ENCODE peak calls at places on chromosome 6, in seven cellular contexts. One of them, this sample, is unnamed.

GRCh38 chr6:142871910-142872331 is 73.1 kb downstream of the HIVEP2 start:
- DNase-seq in left ventricle myocardium superior: no peak
- DNase-seq in effector CD8-positive, alpha-beta T cell: peak; percentile 10
- DNase-seq in activated naive CD4-positive, alpha-beta T cell treated with anti-CD3 and anti-CD28 coated beads, Interleukin-2, amount 10 ng/mL, durations not matched to agents 7 days and 5 days: peak; percentile 54
- DNase-seq in head of caudate nucleus: no peak
- DNase-seq in epithelial cell of prostate: peak; percentile 94
- DNase-seq in heart right ventricle: no peak
- DNase-seq in this sample: no peak

GRCh38 chr6:34036357-34037069 is 109.4 kb downstream of the GRM4 start:
- DNase-seq in left ventricle myocardium superior: no peak
- DNase-seq in effector CD8-positive, alpha-beta T cell: no peak
- DNase-seq in activated naive CD4-positive, alpha-beta T cell treated with anti-CD3 and anti-CD28 coated beads, Interleukin-2, amount 10 ng/mL, durations not matched to agents 7 days and 5 days: no peak
- DNase-seq in head of caudate nucleus: no peak
- DNase-seq in epithelial cell of prostate: no peak
- DNase-seq in heart right ventricle: no peak
- DNase-seq in this sample: no peak

GRCh38 chr6:155442562-155442961 is 13.1 kb downstream of the NOX3 start:
- DNase-seq in left ventricle myocardium superior: no peak
- DNase-seq in effector CD8-positive, alpha-beta T cell: no peak
- DNase-seq in activated naive CD4-positive, alpha-beta T cell treated with anti-CD3 and anti-CD28 coated beads, Interleukin-2, amount 10 ng/mL, durations not matched to agents 7 days and 5 days: no peak
- DNase-seq in head of caudate nucleus: no peak
- DNase-seq in epithelial cell of prostate: no peak
- DNase-seq in heart right ventricle: no peak
- DNase-seq in this sample: no peak

GRCh38 chr6:168756009-168756634 is 315.1 kb downstream of the SMOC2 start:
- DNase-seq in left ventricle myocardium superior: no peak
- DNase-seq in effector CD8-positive, alpha-beta T cell: no peak
- DNase-seq in activated naive CD4-positive, alpha-beta T cell treated with anti-CD3 and anti-CD28 coated beads, Interleukin-2, amount 10 ng/mL, durations not matched to agents 7 days and 5 days: no peak
- DNase-seq in head of caudate nucleus: no peak
- DNase-seq in epithelial cell of prostate: no peak
- DNase-seq in heart right ventricle: no peak
- DNase-seq in this sample: no peak

GRCh38 chr6:135990437-135990836 is 138.9 kb downstream of the PDE7B start:
- DNase-seq in left ventricle myocardium superior: no peak
- DNase-seq in effector CD8-positive, alpha-beta T cell: no peak
- DNase-seq in activated naive CD4-positive, alpha-beta T cell treated with anti-CD3 and anti-CD28 coated beads, Interleukin-2, amount 10 ng/mL, durations not matched to agents 7 days and 5 days: no peak
- DNase-seq in head of caudate nucleus: no peak
- DNase-seq in epithelial cell of prostate: no peak
- DNase-seq in heart right ventricle: no peak
- DNase-seq in this sample: no peak

GRCh38 chr6:110341671-110342304 is 16.4 kb downstream of the METTL24 start:
- DNase-seq in left ventricle myocardium superior: no peak
- DNase-seq in effector CD8-positive, alpha-beta T cell: no peak
- DNase-seq in activated naive CD4-positive, alpha-beta T cell treated with anti-CD3 and anti-CD28 coated beads, Interleukin-2, amount 10 ng/mL, durations not matched to agents 7 days and 5 days: no peak
- DNase-seq in head of caudate nucleus: no peak
- DNase-seq in epithelial cell of prostate: no peak
- DNase-seq in heart right ventricle: no peak
- DNase-seq in this sample: no peak

GRCh38 chr6:6775074-6775473 is 186.6 kb downstream of the LY86 start:
- DNase-seq in left ventricle myocardium superior: no peak
- DNase-seq in effector CD8-positive, alpha-beta T cell: no peak
- DNase-seq in activated naive CD4-positive, alpha-beta T cell treated with anti-CD3 and anti-CD28 coated beads, Interleukin-2, amount 10 ng/mL, durations not matched to agents 7 days and 5 days: no peak
- DNase-seq in head of caudate nucleus: no peak
- DNase-seq in epithelial cell of prostate: no peak
- DNase-seq in heart right ventricle: no peak
- DNase-seq in this sample: no peak

GRCh38 chr6:105105094-105105493 is 74.7 kb downstream of the POPDC3 start:
- DNase-seq in left ventricle myocardium superior: peak; percentile 38
- DNase-seq in effector CD8-positive, alpha-beta T cell: no peak
- DNase-seq in activated naive CD4-positive, alpha-beta T cell treated with anti-CD3 and anti-CD28 coated beads, Interleukin-2, amount 10 ng/mL, durations not matched to agents 7 days and 5 days: no peak
- DNase-seq in head of caudate nucleus: no peak
- DNase-seq in epithelial cell of prostate: no peak
- DNase-seq in heart right ventricle: no peak
- DNase-seq in this sample: no peak

GRCh38 chr6:4703367-4703766 is 72.8 kb upstream of the CDYL start:
- DNase-seq in left ventricle myocardium superior: no peak
- DNase-seq in effector CD8-positive, alpha-beta T cell: no peak
- DNase-seq in activated naive CD4-positive, alpha-beta T cell treated with anti-CD3 and anti-CD28 coated beads, Interleukin-2, amount 10 ng/mL, durations not matched to agents 7 days and 5 days: no peak
- DNase-seq in head of caudate nucleus: no peak
- DNase-seq in epithelial cell of prostate: no peak
- DNase-seq in heart right ventricle: no peak
- DNase-seq in this sample: no peak

GRCh38 chr6:56949925-56950495 is 4.9 kb upstream of the BEND6 start:
- DNase-seq in left ventricle myocardium superior: no peak
- DNase-seq in effector CD8-positive, alpha-beta T cell: no peak
- DNase-seq in activated naive CD4-positive, alpha-beta T cell treated with anti-CD3 and anti-CD28 coated beads, Interleukin-2, amount 10 ng/mL, durations not matched to agents 7 days and 5 days: no peak
- DNase-seq in head of caudate nucleus: no peak
- DNase-seq in epithelial cell of prostate: no peak
- DNase-seq in heart right ventricle: no peak
- DNase-seq in this sample: no peak

GRCh38 chr6:38271081-38271480 is 368.6 kb downstream of the BTBD9 start:
- DNase-seq in left ventricle myocardium superior: no peak
- DNase-seq in effector CD8-positive, alpha-beta T cell: no peak
- DNase-seq in activated naive CD4-positive, alpha-beta T cell treated with anti-CD3 and anti-CD28 coated beads, Interleukin-2, amount 10 ng/mL, durations not matched to agents 7 days and 5 days: no peak
- DNase-seq in head of caudate nucleus: no peak
- DNase-seq in epithelial cell of prostate: no peak
- DNase-seq in heart right ventricle: no peak
- DNase-seq in this sample: no peak

GRCh38 chr6:27871919-27872633 is 40.1 kb downstream of the OR2B2 start:
- DNase-seq in left ventricle myocardium superior: peak; percentile 63
- DNase-seq in effector CD8-positive, alpha-beta T cell: peak; percentile 73
- DNase-seq in activated naive CD4-positive, alpha-beta T cell treated with anti-CD3 and anti-CD28 coated beads, Interleukin-2, amount 10 ng/mL, durations not matched to agents 7 days and 5 days: peak; percentile 89
- DNase-seq in head of caudate nucleus: no peak
- DNase-seq in epithelial cell of prostate: peak; percentile 75
- DNase-seq in heart right ventricle: peak; percentile 36
- DNase-seq in this sample: no peak

GRCh38 chr6:19380287-19380686 is 456.9 kb upstream of the ID4 start:
- DNase-seq in left ventricle myocardium superior: no peak
- DNase-seq in effector CD8-positive, alpha-beta T cell: no peak
- DNase-seq in activated naive CD4-positive, alpha-beta T cell treated with anti-CD3 and anti-CD28 coated beads, Interleukin-2, amount 10 ng/mL, durations not matched to agents 7 days and 5 days: no peak
- DNase-seq in head of caudate nucleus: no peak
- DNase-seq in epithelial cell of prostate: peak; percentile 24
- DNase-seq in heart right ventricle: no peak
- DNase-seq in this sample: no peak

GRCh38 chr6:45420909-45421699 is 43.4 kb upstream of the SUPT3H start:
- DNase-seq in left ventricle myocardium superior: no peak
- DNase-seq in effector CD8-positive, alpha-beta T cell: no peak
- DNase-seq in activated naive CD4-positive, alpha-beta T cell treated with anti-CD3 and anti-CD28 coated beads, Interleukin-2, amount 10 ng/mL, durations not matched to agents 7 days and 5 days: no peak
- DNase-seq in head of caudate nucleus: no peak
- DNase-seq in epithelial cell of prostate: no peak
- DNase-seq in heart right ventricle: no peak
- DNase-seq in this sample: no peak

GRCh38 chr6:103335412-103335811 is 1524.3 kb downstream of the HACE1 start:
- DNase-seq in left ventricle myocardium superior: no peak
- DNase-seq in effector CD8-positive, alpha-beta T cell: no peak
- DNase-seq in activated naive CD4-positive, alpha-beta T cell treated with anti-CD3 and anti-CD28 coated beads, Interleukin-2, amount 10 ng/mL, durations not matched to agents 7 days and 5 days: no peak
- DNase-seq in head of caudate nucleus: no peak
- DNase-seq in epithelial cell of prostate: no peak
- DNase-seq in heart right ventricle: no peak
- DNase-seq in this sample: no peak

GRCh38 chr6:43494321-43494720 is 15.8 kb downstream of the LRRC73 start:
- DNase-seq in left ventricle myocardium superior: no peak
- DNase-seq in effector CD8-positive, alpha-beta T cell: no peak
- DNase-seq in activated naive CD4-positive, alpha-beta T cell treated with anti-CD3 and anti-CD28 coated beads, Interleukin-2, amount 10 ng/mL, durations not matched to agents 7 days and 5 days: no peak
- DNase-seq in head of caudate nucleus: no peak
- DNase-seq in epithelial cell of prostate: no peak
- DNase-seq in heart right ventricle: no peak
- DNase-seq in this sample: no peak

GRCh38 chr6:37316071-37316470 is 37.7 kb upstream of the RNF8 start:
- DNase-seq in left ventricle myocardium superior: no peak
- DNase-seq in effector CD8-positive, alpha-beta T cell: no peak
- DNase-seq in activated naive CD4-positive, alpha-beta T cell treated with anti-CD3 and anti-CD28 coated beads, Interleukin-2, amount 10 ng/mL, durations not matched to agents 7 days and 5 days: no peak
- DNase-seq in head of caudate nucleus: no peak
- DNase-seq in epithelial cell of prostate: no peak
- DNase-seq in heart right ventricle: no peak
- DNase-seq in this sample: no peak

GRCh38 chr6:139161169-139161568 is 26.3 kb downstream of the HECA start:
- DNase-seq in left ventricle myocardium superior: no peak
- DNase-seq in effector CD8-positive, alpha-beta T cell: peak; percentile 69
- DNase-seq in activated naive CD4-positive, alpha-beta T cell treated with anti-CD3 and anti-CD28 coated beads, Interleukin-2, amount 10 ng/mL, durations not matched to agents 7 days and 5 days: peak; percentile 87
- DNase-seq in head of caudate nucleus: no peak
- DNase-seq in epithelial cell of prostate: peak; percentile 39
- DNase-seq in heart right ventricle: no peak
- DNase-seq in this sample: no peak

GRCh38 chr6:167293590-167294091 is 2.5 kb downstream of the UNC93A start:
- DNase-seq in left ventricle myocardium superior: no peak
- DNase-seq in effector CD8-positive, alpha-beta T cell: no peak
- DNase-seq in activated naive CD4-positive, alpha-beta T cell treated with anti-CD3 and anti-CD28 coated beads, Interleukin-2, amount 10 ng/mL, durations not matched to agents 7 days and 5 days: no peak
- DNase-seq in head of caudate nucleus: no peak
- DNase-seq in epithelial cell of prostate: no peak
- DNase-seq in heart right ventricle: no peak
- DNase-seq in this sample: no peak

GRCh38 chr6:7108196-7108963 is 619 bp downstream of the RREB1 start:
- DNase-seq in left ventricle myocardium superior: peak; percentile 86
- DNase-seq in effector CD8-positive, alpha-beta T cell: no peak
- DNase-seq in activated naive CD4-positive, alpha-beta T cell treated with anti-CD3 and anti-CD28 coated beads, Interleukin-2, amount 10 ng/mL, durations not matched to agents 7 days and 5 days: peak; percentile 63
- DNase-seq in head of caudate nucleus: peak; percentile 50
- DNase-seq in epithelial cell of prostate: no peak
- DNase-seq in heart right ventricle: peak; percentile 76
- DNase-seq in this sample: no peak

GRCh38 chr6:111972714-111973678 is 80.9 kb upstream of the CCN6 start:
- DNase-seq in left ventricle myocardium superior: peak; percentile 44
- DNase-seq in effector CD8-positive, alpha-beta T cell: peak; percentile 41
- DNase-seq in activated naive CD4-positive, alpha-beta T cell treated with anti-CD3 and anti-CD28 coated beads, Interleukin-2, amount 10 ng/mL, durations not matched to agents 7 days and 5 days: peak; percentile 74
- DNase-seq in head of caudate nucleus: no peak
- DNase-seq in epithelial cell of prostate: peak; percentile 61
- DNase-seq in heart right ventricle: no peak
- DNase-seq in this sample: no peak

GRCh38 chr6:167553716-167554115 is 228.8 kb downstream of the TTLL2 start:
- DNase-seq in left ventricle myocardium superior: no peak
- DNase-seq in effector CD8-positive, alpha-beta T cell: no peak
- DNase-seq in activated naive CD4-positive, alpha-beta T cell treated with anti-CD3 and anti-CD28 coated beads, Interleukin-2, amount 10 ng/mL, durations not matched to agents 7 days and 5 days: no peak
- DNase-seq in head of caudate nucleus: no peak
- DNase-seq in epithelial cell of prostate: no peak
- DNase-seq in heart right ventricle: no peak
- DNase-seq in this sample: no peak

GRCh38 chr6:69866351-69867074 is at the start of gene COL19A1:
- DNase-seq in left ventricle myocardium superior: peak; percentile 45
- DNase-seq in effector CD8-positive, alpha-beta T cell: no peak
- DNase-seq in activated naive CD4-positive, alpha-beta T cell treated with anti-CD3 and anti-CD28 coated beads, Interleukin-2, amount 10 ng/mL, durations not matched to agents 7 days and 5 days: peak; percentile 43
- DNase-seq in head of caudate nucleus: peak; percentile 49
- DNase-seq in epithelial cell of prostate: no peak
- DNase-seq in heart right ventricle: peak; percentile 17
- DNase-seq in this sample: no peak

GRCh38 chr6:163872335-163872734 is 457.8 kb downstream of the QKI start:
- DNase-seq in left ventricle myocardium superior: no peak
- DNase-seq in effector CD8-positive, alpha-beta T cell: no peak
- DNase-seq in activated naive CD4-positive, alpha-beta T cell treated with anti-CD3 and anti-CD28 coated beads, Interleukin-2, amount 10 ng/mL, durations not matched to agents 7 days and 5 days: no peak
- DNase-seq in head of caudate nucleus: no peak
- DNase-seq in epithelial cell of prostate: no peak
- DNase-seq in heart right ventricle: no peak
- DNase-seq in this sample: no peak

GRCh38 chr6:27668442-27669275 is 195.8 kb upstream of the ZNF184 start:
- DNase-seq in left ventricle myocardium superior: no peak
- DNase-seq in effector CD8-positive, alpha-beta T cell: no peak
- DNase-seq in activated naive CD4-positive, alpha-beta T cell treated with anti-CD3 and anti-CD28 coated beads, Interleukin-2, amount 10 ng/mL, durations not matched to agents 7 days and 5 days: peak; percentile 39
- DNase-seq in head of caudate nucleus: no peak
- DNase-seq in epithelial cell of prostate: peak; percentile 62
- DNase-seq in heart right ventricle: no peak
- DNase-seq in this sample: peak; percentile 69

GRCh38 chr6:42381850-42382249 is 69.9 kb downstream of the TRERF1 start:
- DNase-seq in left ventricle myocardium superior: no peak
- DNase-seq in effector CD8-positive, alpha-beta T cell: no peak
- DNase-seq in activated naive CD4-positive, alpha-beta T cell treated with anti-CD3 and anti-CD28 coated beads, Interleukin-2, amount 10 ng/mL, durations not matched to agents 7 days and 5 days: no peak
- DNase-seq in head of caudate nucleus: no peak
- DNase-seq in epithelial cell of prostate: no peak
- DNase-seq in heart right ventricle: no peak
- DNase-seq in this sample: no peak

GRCh38 chr6:39053016-39053595 is 4.5 kb downstream of the GLP1R start:
- DNase-seq in left ventricle myocardium superior: no peak
- DNase-seq in effector CD8-positive, alpha-beta T cell: no peak
- DNase-seq in activated naive CD4-positive, alpha-beta T cell treated with anti-CD3 and anti-CD28 coated beads, Interleukin-2, amount 10 ng/mL, durations not matched to agents 7 days and 5 days: no peak
- DNase-seq in head of caudate nucleus: no peak
- DNase-seq in epithelial cell of prostate: no peak
- DNase-seq in heart right ventricle: no peak
- DNase-seq in this sample: no peak

GRCh38 chr6:167855825-167856425 is 29.2 kb downstream of the AFDN start:
- DNase-seq in left ventricle myocardium superior: no peak
- DNase-seq in effector CD8-positive, alpha-beta T cell: no peak
- DNase-seq in activated naive CD4-positive, alpha-beta T cell treated with anti-CD3 and anti-CD28 coated beads, Interleukin-2, amount 10 ng/mL, durations not matched to agents 7 days and 5 days: no peak
- DNase-seq in head of caudate nucleus: no peak
- DNase-seq in epithelial cell of prostate: peak; percentile 92
- DNase-seq in heart right ventricle: no peak
- DNase-seq in this sample: peak; percentile 59

GRCh38 chr6:159879829-159880228 is 11.0 kb upstream of the MAS1 start:
- DNase-seq in left ventricle myocardium superior: no peak
- DNase-seq in effector CD8-positive, alpha-beta T cell: no peak
- DNase-seq in activated naive CD4-positive, alpha-beta T cell treated with anti-CD3 and anti-CD28 coated beads, Interleukin-2, amount 10 ng/mL, durations not matched to agents 7 days and 5 days: no peak
- DNase-seq in head of caudate nucleus: no peak
- DNase-seq in epithelial cell of prostate: no peak
- DNase-seq in heart right ventricle: no peak
- DNase-seq in this sample: no peak

GRCh38 chr6:102736941-102737368 is 1343.4 kb downstream of the GRIK2 start:
- DNase-seq in left ventricle myocardium superior: no peak
- DNase-seq in effector CD8-positive, alpha-beta T cell: no peak
- DNase-seq in activated naive CD4-positive, alpha-beta T cell treated with anti-CD3 and anti-CD28 coated beads, Interleukin-2, amount 10 ng/mL, durations not matched to agents 7 days and 5 days: no peak
- DNase-seq in head of caudate nucleus: no peak
- DNase-seq in epithelial cell of prostate: no peak
- DNase-seq in heart right ventricle: no peak
- DNase-seq in this sample: no peak

GRCh38 chr6:167571550-167571949 is 246.7 kb downstream of the TTLL2 start:
- DNase-seq in left ventricle myocardium superior: no peak
- DNase-seq in effector CD8-positive, alpha-beta T cell: no peak
- DNase-seq in activated naive CD4-positive, alpha-beta T cell treated with anti-CD3 and anti-CD28 coated beads, Interleukin-2, amount 10 ng/mL, durations not matched to agents 7 days and 5 days: no peak
- DNase-seq in head of caudate nucleus: no peak
- DNase-seq in epithelial cell of prostate: no peak
- DNase-seq in heart right ventricle: no peak
- DNase-seq in this sample: no peak

GRCh38 chr6:156991971-156992370 is 214.8 kb downstream of the ARID1B start:
- DNase-seq in left ventricle myocardium superior: no peak
- DNase-seq in effector CD8-positive, alpha-beta T cell: no peak
- DNase-seq in activated naive CD4-positive, alpha-beta T cell treated with anti-CD3 and anti-CD28 coated beads, Interleukin-2, amount 10 ng/mL, durations not matched to agents 7 days and 5 days: no peak
- DNase-seq in head of caudate nucleus: no peak
- DNase-seq in epithelial cell of prostate: no peak
- DNase-seq in heart right ventricle: no peak
- DNase-seq in this sample: no peak